ENCODE peak calls at places on chromosome 1, in six cellular contexts. H, R, F, W, G and K are unnamed samples. For H3K4me1, the result is how much of the 10 kb centered on the place peaks cover.

GRCh38 chr1:78157162-78157561 is 111.4 kb downstream of the GIPC2 start:
- DNase-seq in H (peak), R (no peak), F (no peak), W (no peak), G (no peak), K (no peak)

GRCh38 chr1:92599184-92599583 is 112.5 kb upstream of the GFI1 start:
- DNase-seq in H (no peak), R (peak), F (no peak), W (no peak), G (no peak), K (no peak)

GRCh38 chr1:101089608-101090007 is 64.0 kb upstream of the DPH5 start:
- DNase-seq in H (no peak), R (no peak), F (no peak), W (no peak), G (no peak), K (no peak)

GRCh38 chr1:243495442-243496172 is 239.8 kb downstream of the SDCCAG8 start:
- DNase-seq in H (no peak), R (no peak), F (no peak), W (peak), G (no peak), K (no peak)

GRCh38 chr1:11879311-11880180 is 20.8 kb upstream of the NPPB start:
- DNase-seq in H (no peak), R (no peak), F (no peak), W (no peak), G (no peak), K (no peak)

GRCh38 chr1:213385806-213386324 is 334.8 kb downstream of the RPS6KC1 start:
- DNase-seq in H (no peak), R (no peak), F (no peak), W (no peak), G (no peak), K (no peak)

GRCh38 chr1:51290489-51290847 is 39.9 kb downstream of the TTC39A start:
- DNase-seq in H (no peak), R (no peak), F (no peak), W (no peak), G (no peak), K (no peak)

GRCh38 chr1:60345049-60345448 is 271.5 kb upstream of the C1orf87 start:
- DNase-seq in H (no peak), R (no peak), F (no peak), W (no peak), G (no peak), K (no peak)

GRCh38 chr1:156750932-156751723 is at the start of gene HDGF:
- DNase-seq in H (peak), R (peak), F (peak), W (peak), G (peak), K (peak)

GRCh38 chr1:2300004-2300771 is 72.1 kb downstream of the SKI start:
- DNase-seq in H (no peak), R (peak), F (peak), W (no peak), G (no peak), K (peak)

GRCh38 chr1:33575324-33575879 is 103.0 kb downstream of the ZSCAN20 start:
- DNase-seq in H (no peak), R (no peak), F (no peak), W (no peak), G (no peak), K (no peak)

GRCh38 chr1:34739613-34740012 is 15.2 kb upstream of the GJB5 start:
- DNase-seq in H (no peak), R (no peak), F (no peak), W (no peak), G (no peak), K (no peak)

GRCh38 chr1:230867903-230868735 is at the start of gene C1orf198:
- DNase-seq in H (peak), R (peak), F (peak), W (peak), G (peak), K (peak)

GRCh38 chr1:182392045-182393028 is 747 bp upstream of the GLUL start:
- DNase-seq in H (peak), R (no peak), F (no peak), W (peak), G (no peak), K (no peak)

GRCh38 chr1:183610053-183610452 is 19.8 kb upstream of the NCF2 start:
- DNase-seq in H (no peak), R (no peak), F (no peak), W (no peak), G (no peak), K (no peak)

GRCh38 chr1:227378876-227379554 is 60.7 kb upstream of the CDC42BPA start:
- DNase-seq in H (peak), R (no peak), F (no peak), W (no peak), G (no peak), K (no peak)

GRCh38 chr1:232416026-232416568 is 213.8 kb downstream of the SIPA1L2 start:
- DNase-seq in H (peak), R (no peak), F (no peak), W (no peak), G (no peak), K (no peak)

GRCh38 chr1:43367026-43367903 is 546 bp downstream of the ELOVL1 start:
- DNase-seq in H (peak), R (peak), F (peak), W (no peak), G (peak), K (peak)

GRCh38 chr1:216064643-216065042 is 358.6 kb downstream of the USH2A start:
- DNase-seq in H (peak), R (no peak), F (no peak), W (no peak), G (no peak), K (no peak)

GRCh38 chr1:211375949-211376348 is 49.3 kb downstream of the TRAF5 start:
- DNase-seq in H (no peak), R (no peak), F (no peak), W (no peak), G (no peak), K (no peak)

GRCh38 chr1:211376807-211377206 is 50.2 kb downstream of the TRAF5 start:
- DNase-seq in H (no peak), R (no peak), F (no peak), W (no peak), G (no peak), K (no peak)

GRCh38 chr1:211378844-211379243 is 52.2 kb downstream of the TRAF5 start:
- DNase-seq in H (peak), R (no peak), F (no peak), W (no peak), G (no peak), K (no peak)

GRCh38 chr1:211379446-211379845 is 52.8 kb downstream of the TRAF5 start:
- DNase-seq in H (no peak), R (no peak), F (no peak), W (no peak), G (no peak), K (no peak)

DNA sequence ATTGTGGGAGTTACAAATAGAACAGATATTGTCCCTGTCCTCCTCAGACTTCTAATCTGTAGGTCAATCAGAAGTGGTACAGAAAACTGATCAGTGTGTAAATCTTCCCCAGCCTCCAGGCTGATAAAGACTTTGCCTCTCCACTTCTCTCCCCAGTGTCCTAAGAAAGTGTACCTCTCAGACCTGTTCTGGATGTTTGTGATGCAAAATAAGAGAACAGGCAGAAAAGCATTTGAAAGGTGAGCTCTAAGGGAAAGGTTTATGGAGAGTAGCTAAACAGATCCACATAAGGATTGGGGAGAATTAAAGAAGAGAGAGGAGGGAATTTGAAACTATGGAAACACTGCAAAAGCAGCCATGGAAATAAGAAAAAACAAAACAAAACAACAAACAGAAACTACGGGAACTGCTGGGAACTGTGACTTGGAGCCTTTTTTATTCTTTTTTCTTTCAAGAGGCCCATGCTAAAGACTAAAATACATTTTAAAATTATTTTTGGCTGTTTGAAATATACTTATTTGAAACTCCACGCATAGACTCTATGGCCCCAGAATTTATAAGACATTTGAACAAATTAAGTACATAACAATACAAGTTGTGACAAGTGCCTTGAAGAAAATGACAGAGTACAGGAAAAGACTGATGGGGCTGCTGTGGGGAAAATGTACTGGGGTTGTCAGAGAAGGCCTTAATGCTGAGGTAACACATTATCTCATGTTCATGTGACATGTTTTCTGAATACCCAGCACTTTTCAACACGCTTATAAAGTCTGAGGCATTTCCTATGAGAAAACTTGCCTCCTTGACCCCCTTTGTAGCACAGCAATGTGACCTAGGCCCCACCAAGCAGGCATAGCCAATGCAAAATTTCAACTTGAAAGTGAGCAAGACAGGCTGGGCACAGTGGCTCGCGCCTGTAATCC is 51.2 kb downstream of the TRAF5 start:
- DNase-seq in H (no peak), R (no peak), F (no peak), W (no peak), G (no peak), K (no peak)
- H3K27ac ChIP-seq in H (no peak), R (no peak), F (no peak), W (peak), G (no peak), K (no peak)

GRCh38 chr1:224340711-224341384 is 10.9 kb upstream of the NVL start:
- DNase-seq in H (no peak), R (peak), F (peak), W (no peak), G (no peak), K (no peak)
- H3K4me3 ChIP-seq in H (peak), R (no peak), F (peak), W (peak), G (peak), K (peak)

DNA sequence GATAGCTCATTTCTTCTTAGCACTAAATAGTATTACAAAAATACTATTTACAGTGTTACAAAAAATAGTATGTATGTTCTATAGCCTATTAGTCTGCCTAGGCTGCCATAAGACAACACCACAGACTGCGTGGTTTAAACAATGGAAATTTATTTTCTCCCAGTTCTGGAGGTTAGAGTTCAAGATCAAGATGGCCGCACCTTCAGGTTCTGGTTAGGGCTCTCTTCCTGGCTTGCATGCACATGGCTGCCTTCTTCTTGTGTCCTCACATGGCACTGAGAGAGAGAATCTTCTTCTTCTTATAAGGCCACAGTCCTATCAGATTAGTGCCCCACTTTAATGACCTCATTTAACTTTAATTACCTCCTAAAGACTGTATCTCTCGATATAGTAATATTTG is 4.1 kb downstream of the ATF6 start:
- DNase-seq in H (no peak), R (no peak), F (no peak), W (no peak), G (no peak), K (no peak)
- H3K4me1 ChIP-seq in H (under half), R (half or more), F (under half), W (under half), G (under half), K (half or more)

GRCh38 chr1:10673305-10673704 is 123.1 kb downstream of the CASZ1 start:
- DNase-seq in H (no peak), R (no peak), F (no peak), W (no peak), G (no peak), K (no peak)
- H3K27ac ChIP-seq in H (no peak), R (no peak), F (no peak), W (peak), G (no peak), K (no peak)

GRCh38 chr1:93611656-93612055 is 70.0 kb downstream of the BCAR3 start:
- DNase-seq in H (no peak), R (no peak), F (no peak), W (no peak), G (no peak), K (no peak)

GRCh38 chr1:93614550-93615200 is 67.0 kb downstream of the BCAR3 start:
- DNase-seq in H (peak), R (no peak), F (no peak), W (no peak), G (no peak), K (no peak)

GRCh38 chr1:93612510-93612909 is 69.1 kb downstream of the BCAR3 start:
- DNase-seq in H (no peak), R (no peak), F (no peak), W (no peak), G (no peak), K (no peak)

GRCh38 chr1:93615201-93616150 is 66.2 kb downstream of the BCAR3 start:
- DNase-seq in H (peak), R (no peak), F (peak), W (peak), G (no peak), K (no peak)

GRCh38 chr1:93613895-93614294 is 67.7 kb downstream of the BCAR3 start:
- DNase-seq in H (no peak), R (no peak), F (no peak), W (peak), G (peak), K (no peak)
- H3K4me3 ChIP-seq in H (peak), R (no peak), F (peak), W (peak), G (peak), K (no peak)

DNA sequence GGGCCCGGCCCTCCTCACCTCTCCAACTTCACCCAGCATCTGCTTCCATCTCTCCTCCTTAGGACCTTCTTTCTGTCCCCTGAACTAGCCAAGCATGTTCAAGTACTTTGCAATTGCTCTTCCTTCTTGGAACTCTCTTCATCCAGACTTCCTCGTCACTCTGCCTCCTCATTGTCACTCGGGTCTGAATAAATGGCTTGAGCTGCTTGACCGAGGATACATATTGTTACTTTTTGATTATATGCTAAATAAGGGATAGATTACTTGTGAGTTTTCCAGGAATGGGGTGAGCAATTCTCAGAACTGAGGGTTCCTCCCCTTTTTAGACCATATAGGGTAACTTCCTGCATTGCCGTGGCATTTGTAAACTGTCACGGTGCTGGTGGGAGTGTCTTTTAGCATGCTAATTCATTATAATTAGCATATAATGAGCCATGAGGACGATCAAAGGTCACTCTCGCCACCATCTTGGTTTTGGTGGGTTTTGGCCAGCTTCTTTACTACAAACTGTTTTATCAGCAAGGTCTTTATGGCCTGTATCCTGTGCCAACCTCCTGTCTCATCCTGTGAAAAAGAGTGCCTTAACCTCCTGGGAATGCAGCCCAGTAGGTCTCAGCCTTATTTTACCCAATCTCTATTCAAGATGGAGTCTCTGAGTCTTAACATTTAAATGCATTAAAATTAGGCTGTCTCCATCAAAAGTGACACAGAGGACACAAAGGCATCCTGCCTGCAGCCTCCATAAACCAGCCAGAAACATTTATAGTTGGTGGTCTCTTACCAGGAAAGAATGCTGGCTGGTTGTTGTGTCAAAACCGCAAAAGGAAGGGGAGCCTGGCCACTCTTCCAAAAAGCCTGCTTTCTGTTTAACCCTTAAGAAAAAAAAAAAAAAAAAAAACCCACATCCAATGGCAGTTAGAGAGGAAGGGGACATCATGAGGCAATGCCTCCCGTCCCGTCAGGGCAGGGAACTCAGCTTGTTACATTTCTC is 179.3 kb downstream of the KAZN start:
- DNase-seq in H (no peak), R (no peak), F (no peak), W (no peak), G (no peak), K (no peak)
- H3K4me1 ChIP-seq in H (under half), R (under half), F (under half), W (under half), G (under half), K (under half)

DNA sequence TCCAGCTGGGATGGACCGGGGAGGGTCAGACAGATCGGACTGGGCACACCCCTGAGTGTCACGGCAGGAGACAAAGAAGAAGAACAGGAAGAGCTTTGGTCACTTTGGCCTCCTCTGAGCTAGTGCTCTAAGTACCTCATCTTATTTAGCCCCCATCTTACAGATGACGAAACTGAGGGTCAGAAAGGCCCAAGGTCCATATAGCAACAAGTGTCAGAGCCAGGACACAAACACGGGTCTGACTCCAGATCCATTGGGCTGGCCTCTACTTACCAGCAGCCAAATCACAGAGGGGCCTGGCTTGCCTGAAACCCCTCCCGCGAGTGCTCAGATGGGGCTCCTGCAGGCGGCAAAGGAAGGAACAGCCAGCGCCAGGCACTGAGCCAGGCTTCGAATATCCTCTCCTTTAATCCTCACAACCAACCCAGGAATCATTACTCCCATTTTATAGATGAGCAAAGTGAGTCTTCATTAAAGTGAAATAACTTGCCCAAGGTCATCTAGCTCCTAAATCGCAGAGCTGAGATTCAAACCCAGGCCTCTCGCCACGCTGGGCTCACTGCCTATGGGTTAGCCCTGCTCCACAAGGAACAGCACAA is 25.7 kb upstream of the SELENON start:
- DNase-seq in H (no peak), R (no peak), F (no peak), W (no peak), G (no peak), K (no peak)
- H3K27ac ChIP-seq in H (no peak), R (peak), F (peak), W (no peak), G (no peak), K (no peak)

GRCh38 chr1:7749126-7749525 is 22.0 kb upstream of the VAMP3 start:
- DNase-seq in H (no peak), R (no peak), F (no peak), W (no peak), G (no peak), K (no peak)
- H3K4me3 ChIP-seq in H (no peak), R (no peak), F (no peak), W (no peak), G (no peak), K (no peak)